ENCODE peak calls at places on chromosomes 2 and 18, in four cellular contexts. O is uterus, H is heart right ventricle, T is IMR-90. W is an unnamed sample.

GRCh38 chr2:178855151-178855550 is 47.9 kb upstream of the TTN start:
- DNase-seq in T (no peak), O (no peak), H (no peak), W (no peak)

GRCh38 chr18:76621782-76622495 is 126.9 kb upstream of the ZNF516 start:
- DNase-seq in H (no peak), O (no peak), T (peak; percentile 62), W (peak; percentile 32)

GRCh38 chr2:16069933-16070647 is 129.7 kb downstream of the MYCN start:
- DNase-seq in O (no peak), T (no peak), H (no peak), W (no peak)

GRCh38 chr18:63962137-63962536 is 7.7 kb upstream of the SERPINB8 start:
- DNase-seq in O (no peak), H (no peak), T (no peak), W (no peak)

GRCh38 chr18:46502444-46502843 is 154.6 kb downstream of the LOXHD1 start:
- DNase-seq in T (peak; percentile 3), O (no peak), H (no peak), W (no peak)

GRCh38 chr2:237355726-237356125 is 58.2 kb downstream of the COL6A3 start:
- DNase-seq in H (no peak), O (no peak), T (no peak), W (no peak)

GRCh38 chr2:140667203-140667602 is 1463.6 kb downstream of the LRP1B start:
- DNase-seq in T (no peak), O (no peak), H (no peak), W (no peak)

GRCh38 chr2:233059797-233060499 is at the start of gene INPP5D:
- DNase-seq in O (no peak), H (peak; percentile 51), T (no peak), W (no peak)

GRCh38 chr2:43634604-43635306 is 2.3 kb upstream of the PLEKHH2 start:
- DNase-seq in H (no peak), T (peak; percentile 89), O (peak; percentile 30), W (peak; percentile 64)

GRCh38 chr2:58571181-58571852 is 330.2 kb upstream of the FANCL start:
- DNase-seq in H (no peak), T (peak; percentile 69), O (no peak), W (peak; percentile 68)

GRCh38 chr18:35580748-35581534 is 599 bp upstream of the GALNT1 start:
- DNase-seq in O (peak; percentile 52), H (peak; percentile 69), T (peak; percentile 41), W (peak; percentile 19)

GRCh38 chr2:74567862-74568261 is 13.3 kb downstream of the DOK1 start:
- DNase-seq in O (no peak), H (no peak), T (peak; percentile 88), W (peak; percentile 58)

GRCh38 chr2:226088366-226088674 is 688.8 kb downstream of the NYAP2 start:
- DNase-seq in O (no peak), H (no peak), T (no peak), W (no peak)

GRCh38 chr2:105376789-105377231 is 22.0 kb downstream of the FHL2 start:
- DNase-seq in H (no peak), O (no peak), T (peak; percentile 92), W (peak; percentile 85)

GRCh38 chr2:96103906-96104861 is 12.2 kb downstream of the ADRA2B start:
- DNase-seq in H (peak; percentile 54), O (peak; percentile 8), T (no peak), W (no peak)

GRCh38 chr18:50986360-50987087 is 18.7 kb downstream of the ELAC1 start:
- DNase-seq in H (no peak), T (peak; percentile 65), O (no peak), W (peak; percentile 16)

GRCh38 chr2:18551623-18552022 is 8.8 kb downstream of the RDH14 start:
- DNase-seq in H (no peak), O (no peak), T (no peak), W (no peak)

GRCh38 chr2:120314656-120315366 is 31.1 kb upstream of the INHBB start:
- DNase-seq in T (no peak), H (no peak), O (peak; percentile 44), W (no peak)

GRCh38 chr2:62309465-62310091 is 113.7 kb downstream of the B3GNT2 start:
- DNase-seq in O (no peak), T (no peak), H (no peak), W (no peak)

GRCh38 chr2:9885036-9885684 is 41.9 kb downstream of the TAF1B start:
- DNase-seq in H (no peak), O (no peak), T (peak; percentile 59), W (no peak)

GRCh38 chr2:172021955-172022354 is 22.2 kb downstream of the METAP1D start:
- DNase-seq in T (peak; percentile 37), O (no peak), H (no peak), W (peak; percentile 54)

GRCh38 chr18:27606851-27607250 is 421.7 kb upstream of the CHST9 start:
- DNase-seq in H (no peak), O (no peak), T (no peak), W (no peak)

GRCh38 chr18:27605107-27605834 is 420.2 kb upstream of the CHST9 start:
- DNase-seq in T (peak; percentile 65), H (no peak), O (peak; percentile 18), W (peak; percentile 76)

GRCh38 chr18:27608174-27608573 is 423.1 kb upstream of the CHST9 start:
- DNase-seq in T (no peak), H (no peak), O (no peak), W (no peak)

GRCh38 chr18:27609221-27609620 is 424.1 kb upstream of the CHST9 start:
- DNase-seq in H (no peak), T (no peak), O (no peak), W (peak; percentile 20)

DNA sequence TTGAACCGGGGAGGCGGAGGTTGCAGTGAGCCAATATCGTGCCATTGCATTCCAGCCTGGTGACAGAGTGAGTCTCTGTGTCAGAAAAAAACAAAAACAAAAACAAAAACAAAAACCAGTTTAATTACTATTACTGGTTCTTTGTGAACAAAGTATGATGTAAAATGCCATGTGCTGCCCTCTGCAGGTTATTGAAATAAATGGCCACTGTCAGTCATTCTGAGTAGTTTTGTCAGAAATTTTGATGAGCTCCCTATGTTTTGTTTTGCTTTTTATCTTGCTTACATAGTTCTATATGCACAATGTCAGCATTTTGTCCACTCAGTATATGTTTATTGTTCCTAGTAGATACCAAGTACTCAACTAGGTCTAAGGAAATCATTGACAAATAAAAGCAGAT is 423.6 kb upstream of the CHST9 start:
- DNase-seq in H (no peak), O (no peak), T (no peak), W (peak; percentile 9)
- TF ChIP-seq CTCF in H (no peak), O (no peak), T (peak; percentile 32), W (peak; percentile 59)

DNA sequence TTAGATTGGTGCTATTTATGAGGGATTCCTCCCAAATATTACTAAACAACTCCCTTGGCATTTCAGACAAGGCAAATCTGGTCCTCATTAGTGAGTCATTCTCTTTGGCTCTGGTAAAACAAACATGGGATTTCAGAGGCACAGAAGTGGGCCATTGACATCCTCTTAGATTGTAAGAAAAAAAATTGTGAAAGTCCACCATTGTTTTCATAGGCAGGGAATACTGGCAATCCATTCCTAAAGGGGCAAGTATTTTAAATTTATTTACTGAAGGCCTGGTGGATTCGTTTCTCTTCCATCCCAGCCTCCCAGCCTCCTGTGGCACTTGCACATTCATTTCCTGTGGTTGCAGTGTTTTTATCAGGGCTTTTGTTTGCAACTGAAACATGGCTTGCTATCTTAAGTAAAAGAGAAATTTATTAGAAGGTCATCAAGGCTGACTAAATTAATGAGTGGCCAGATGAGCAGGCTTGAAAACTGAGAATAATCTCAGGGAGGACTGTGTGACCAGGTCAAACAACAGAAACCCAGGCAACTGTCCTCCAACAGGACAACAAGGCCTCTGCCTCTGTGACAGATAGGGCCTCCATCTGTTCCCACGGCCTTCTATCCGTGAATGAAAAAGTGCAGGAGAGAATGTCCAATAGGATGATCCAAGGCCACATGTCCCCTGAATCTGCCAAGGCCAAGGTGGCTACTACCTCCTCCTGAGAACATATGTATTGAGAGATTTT is 23.1 kb upstream of the TNFAIP6 start:
- DNase-seq in T (peak; percentile 94), H (no peak), O (no peak), W (peak; percentile 70)
- H3K27ac ChIP-seq in T (peak overlapping the region; percentile 77), H (no peak overlapping the region), O (no peak overlapping the region), W (peak overlapping the region; percentile 62)

DNA sequence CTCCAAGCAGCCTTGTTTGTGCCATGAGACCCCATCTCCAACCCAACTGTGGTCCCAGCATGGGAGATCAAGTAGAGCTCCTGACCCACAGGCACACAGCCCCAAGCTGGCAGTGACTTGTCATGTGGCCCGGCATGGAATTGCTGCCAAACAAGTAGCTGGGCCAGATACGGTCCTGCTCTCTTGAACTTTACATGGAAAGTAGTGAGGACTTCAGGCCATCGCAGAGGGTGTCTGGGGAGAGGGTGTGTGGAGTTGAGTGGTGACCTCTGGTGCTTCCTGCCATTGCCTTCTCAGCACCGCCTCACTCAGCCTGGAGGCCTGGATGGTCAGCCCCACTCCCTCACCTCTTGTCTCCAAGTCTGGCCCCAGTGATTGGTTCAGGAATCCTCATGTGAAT is 10.9 kb upstream of the SLC4A3 start:
- DNase-seq in H (peak; percentile 53), O (no peak), T (no peak), W (no peak)
- TF ChIP-seq CTCF in H (no peak), O (no peak), T (no peak), W (no peak)

GRCh38 chr2:28377201-28377816 is 15.3 kb upstream of the FOSL2 start:
- DNase-seq in H (no peak), T (no peak), O (no peak), W (no peak)

GRCh38 chr2:28377984-28378678 is 14.5 kb upstream of the FOSL2 start:
- DNase-seq in H (no peak), T (no peak), O (no peak), W (no peak)

GRCh38 chr2:28380185-28380584 is 12.5 kb upstream of the FOSL2 start:
- DNase-seq in T (no peak), H (no peak), O (no peak), W (no peak)

GRCh38 chr2:28381225-28382180 is 11.2 kb upstream of the FOSL2 start:
- DNase-seq in T (no peak), O (no peak), H (no peak), W (no peak)

DNA sequence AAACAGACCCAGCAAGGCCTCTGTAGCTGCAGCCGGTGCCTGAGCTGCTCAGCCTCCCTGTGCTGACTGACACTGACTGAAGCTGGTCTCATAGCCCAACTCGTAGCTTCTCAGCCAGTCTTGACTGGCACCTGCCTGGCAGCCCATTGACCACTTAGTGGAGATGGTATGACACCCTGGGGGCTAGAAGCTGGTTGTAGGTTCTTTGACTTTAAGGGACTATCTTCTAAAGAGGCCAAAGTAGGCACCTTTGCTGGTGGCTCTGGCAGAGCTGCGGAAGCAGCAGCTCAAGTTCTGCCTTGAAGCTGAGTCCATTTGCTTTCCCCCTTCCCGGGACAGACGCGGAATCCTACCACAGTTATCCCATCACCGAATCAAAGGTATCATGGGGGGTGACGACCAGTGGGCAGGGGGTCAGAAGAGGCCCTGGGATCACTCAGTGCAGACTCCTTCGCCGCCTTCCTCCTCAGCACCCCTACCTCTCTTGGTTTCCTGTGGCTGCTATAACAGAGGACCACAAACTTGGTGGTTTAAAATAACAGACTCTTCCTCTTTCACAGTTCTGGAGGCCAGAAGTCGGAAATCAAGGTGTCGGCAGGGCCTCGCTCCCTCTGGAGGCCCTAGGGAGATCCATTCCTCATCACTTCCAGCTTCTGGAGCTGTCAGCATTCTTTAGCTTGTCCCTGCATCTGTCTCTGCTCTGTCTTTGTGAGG is 13.8 kb upstream of the FOSL2 start:
- DNase-seq in T (no peak), H (no peak), O (no peak), W (no peak)
- H3K27ac ChIP-seq in T (no peak overlapping the region), H (no peak overlapping the region), O (no peak overlapping the region), W (no peak overlapping the region)

DNA sequence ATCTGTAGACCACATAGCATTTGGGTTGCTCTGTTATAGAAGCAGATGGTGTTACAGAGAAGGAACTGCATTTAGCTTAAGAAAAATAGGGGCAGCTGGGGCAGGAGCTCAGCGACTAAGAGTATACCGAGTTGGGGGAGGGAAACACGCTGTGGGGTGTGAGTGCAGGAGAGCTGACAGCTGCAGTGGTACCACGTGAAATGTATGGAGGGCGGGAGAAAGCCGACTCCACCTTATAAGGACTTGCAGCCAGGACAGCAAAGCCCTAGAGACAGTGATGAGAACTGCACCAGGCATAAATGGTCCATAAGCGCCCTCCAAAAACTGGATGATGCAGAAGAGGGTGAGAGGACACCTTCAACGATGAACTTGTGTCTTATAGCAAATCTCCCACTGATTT is 237.6 kb downstream of the PRKCE start:
- DNase-seq in H (no peak), O (no peak), T (peak; percentile 52), W (no peak)
- TF ChIP-seq CTCF in H (no peak), O (no peak), T (peak; percentile 6), W (peak; percentile 40)

W was measured in brain microvascular endothelial cell.